ENCODE peak calls at places on chromosomes 6 and 20, in five cellular contexts. C is PC-3, H is pancreas, M is HTR-8/SVneo, S is G401. G is an unnamed sample.

GRCh38 chr6:36019167-36019566 is 5.3 kb downstream of the SLC26A8 start:
- DNase-seq in C (no peak), H (no peak), M (no peak), S (no peak), G (no peak)

GRCh38 chr6:43911625-43912577 is 141.9 kb downstream of the VEGFA start:
- DNase-seq in C (no peak), H (peak; percentile 51), M (no peak), S (no peak), G (peak; percentile 59)

GRCh38 chr6:83065511-83066192 is at the start of gene UBE3D:
- DNase-seq in C (peak; percentile 74), H (peak; percentile 98), M (peak; percentile 82), S (peak; percentile 80), G (peak; percentile 92)

GRCh38 chr6:160082627-160083026 is 39.0 kb upstream of the SLC22A1 start:
- DNase-seq in C (no peak), H (no peak), M (no peak), S (no peak), G (no peak)

GRCh38 chr6:151089916-151090443 is 149.8 kb upstream of the AKAP12 start:
- DNase-seq in C (no peak), H (no peak), M (no peak), S (no peak), G (no peak)

GRCh38 chr6:5076931-5077330 is 8.2 kb upstream of the PPP1R3G start:
- DNase-seq in C (no peak), H (no peak), M (no peak), S (no peak), G (no peak)

GRCh38 chr20:61433816-61434215 is 181.8 kb downstream of the CDH4 start:
- DNase-seq in C (no peak), H (no peak), M (no peak), S (no peak), G (no peak)

GRCh38 chr6:134229520-134229919 is 88.4 kb downstream of the SGK1 start:
- DNase-seq in C (no peak), H (no peak), M (no peak), S (no peak), G (no peak)

GRCh38 chr6:155495011-155495768 is 39.6 kb upstream of the NOX3 start:
- DNase-seq in C (peak; percentile 6), H (no peak), M (peak; percentile 4), S (no peak), G (no peak)

GRCh38 chr6:157644043-157644810 is 178.8 kb upstream of the SNX9 start:
- DNase-seq in C (peak; percentile 28), H (no peak), M (peak; percentile 21), S (peak; percentile 67), G (no peak)

GRCh38 chr6:4272996-4273395 is 137.6 kb upstream of the ECI2 start:
- DNase-seq in C (no peak), H (no peak), M (no peak), S (no peak), G (no peak)

GRCh38 chr6:62119401-62119800 is 166.6 kb downstream of the KHDRBS2 start:
- DNase-seq in C (no peak), H (no peak), M (no peak), S (no peak), G (no peak)

GRCh38 chr6:21836292-21836691 is 242.7 kb downstream of the SOX4 start:
- DNase-seq in C (no peak), H (no peak), M (no peak), S (no peak), G (no peak)

GRCh38 chr6:51301969-51302368 is 483.3 kb downstream of the TFAP2B start:
- DNase-seq in C (no peak), H (no peak), M (no peak), S (no peak), G (no peak)

GRCh38 chr6:44049989-44050871 is 77.0 kb downstream of the MRPL14 start:
- DNase-seq in C (peak; percentile 25), H (no peak), M (no peak), S (no peak), G (peak; percentile 10)

GRCh38 chr6:98841589-98842488 is 7.5 kb downstream of the POU3F2 start:
- DNase-seq in C (no peak), H (no peak), M (no peak), S (no peak), G (no peak)

GRCh38 chr6:71509142-71509541 is 220.5 kb downstream of the OGFRL1 start:
- DNase-seq in C (no peak), H (no peak), M (no peak), S (no peak), G (no peak)

GRCh38 chr6:80143312-80143960 is 37.0 kb downstream of the BCKDHB start:
- DNase-seq in C (peak; percentile 91), H (peak; percentile 62), M (peak; percentile 26), S (peak; percentile 44), G (peak; percentile 21)

GRCh38 chr6:117676577-117677218 is 1.4 kb downstream of the NUS1 start:
- DNase-seq in C (no peak), H (no peak), M (no peak), S (peak; percentile 13), G (no peak)

GRCh38 chr6:1581120-1581991 is 28.4 kb upstream of the FOXC1 start:
- DNase-seq in C (no peak), H (no peak), M (no peak), S (no peak), G (no peak)

GRCh38 chr6:97412511-97412910 is 129.5 kb upstream of the MMS22L start:
- DNase-seq in C (no peak), H (no peak), M (no peak), S (no peak), G (no peak)

GRCh38 chr6:17816921-17817611 is 110.3 kb upstream of the NUP153 start:
- DNase-seq in C (peak; percentile 41), H (no peak), M (peak; percentile 30), S (no peak), G (no peak)

GRCh38 chr6:30564114-30564513 is 7.0 kb downstream of the PRR3 start:
- DNase-seq in C (no peak), H (no peak), M (no peak), S (no peak), G (no peak)

GRCh38 chr6:68876792-68877493 is 241.9 kb downstream of the ADGRB3 start:
- DNase-seq in C (peak; percentile 35), H (no peak), M (peak; percentile 5), S (peak; percentile 36), G (no peak)

GRCh38 chr6:28794175-28795002 is 129.4 kb downstream of the TRIM27 start:
- DNase-seq in C (peak; percentile 52), H (no peak), M (no peak), S (peak; percentile 41), G (no peak)

GRCh38 chr6:32218167-32218566 is 5.7 kb downstream of the NOTCH4 start:
- DNase-seq in C (no peak), H (no peak), M (no peak), S (no peak), G (no peak)

G was measured in right lobe of liver.